ENCODE peak calls at places on chromosome 20, in eight cellular contexts. O is NCI-H774; N is WTC11; T is foreskin melanocyte; K is stimulated activated naive CD8-positive, alpha-beta T cell treated with anti-CD3 and anti-CD28 coated beads, Interleukin-15, amount 100 ng/mL, for 72 hours; V is posterior cingulate gyrus; P is GM23338; E is T-helper 1 cell. L is an unnamed sample.

GRCh38 chr20:44967207-44967807 is 995 bp downstream of the STK4 start:
- DNase-seq in N (no peak), P (no peak), K (no peak), E (peak), V (no peak), O (no peak), T (no peak), L (peak)

GRCh38 chr20:48919882-48920526 is 1.5 kb upstream of the ARFGEF2 start:
- DNase-seq in N (no peak), K (no peak), V (no peak), P (no peak), O (no peak), E (no peak), T (no peak), L (peak)

GRCh38 chr20:54680872-54681297 is 205.5 kb downstream of the DOK5 start:
- DNase-seq in N (peak), T (peak), P (peak), K (peak), O (peak), V (no peak), E (no peak), L (peak)

GRCh38 chr20:40607927-40608326 is 81.1 kb downstream of the MAFB start:
- DNase-seq in O (no peak), T (no peak), N (no peak), V (no peak), P (no peak), E (no peak), K (no peak), L (peak)

GRCh38 chr20:58359441-58359840 is 29.6 kb upstream of the VAPB start:
- DNase-seq in V (no peak), E (no peak), P (peak), O (no peak), T (no peak), N (peak), K (no peak), L (no peak)

GRCh38 chr20:5070081-5070480 is 49.7 kb downstream of the PCNA start:
- DNase-seq in V (no peak), T (no peak), N (no peak), P (no peak), E (no peak), K (no peak), O (no peak), L (peak)

GRCh38 chr20:44186674-44187053 is 324 bp downstream of the JPH2 start:
- DNase-seq in T (no peak), P (no peak), V (no peak), O (no peak), K (no peak), E (no peak), N (peak), L (no peak)

GRCh38 chr20:63241272-63241671 is 5.6 kb downstream of the BIRC7 start:
- DNase-seq in T (no peak), O (no peak), V (no peak), K (no peak), E (no peak), N (no peak), P (no peak), L (peak)

GRCh38 chr20:57040924-57041323 is 225.5 kb downstream of the BMP7 start:
- DNase-seq in T (peak), K (no peak), O (no peak), E (no peak), N (no peak), V (no peak), P (no peak), L (no peak)

GRCh38 chr20:32112862-32113261 is 3.3 kb downstream of the TM9SF4 start:
- DNase-seq in E (no peak), O (no peak), N (no peak), T (no peak), V (no peak), P (no peak), K (no peak), L (no peak)

GRCh38 chr20:63320616-63321147 is 27.7 kb downstream of the COL20A1 start:
- DNase-seq in P (no peak), K (no peak), O (no peak), E (no peak), N (no peak), T (no peak), V (peak), L (no peak)

GRCh38 chr20:8330785-8331699 is 199.0 kb downstream of the PLCB1 start:
- DNase-seq in V (no peak), K (no peak), N (no peak), P (no peak), T (peak), O (no peak), E (no peak), L (no peak)

GRCh38 chr20:57841297-57841866 is 131.6 kb upstream of the PMEPA1 start:
- DNase-seq in N (no peak), T (no peak), P (no peak), V (no peak), O (no peak), E (no peak), K (no peak), L (no peak)

GRCh38 chr20:61958773-61959172 is 106.9 kb downstream of the TAF4 start:
- DNase-seq in P (no peak), N (no peak), V (peak), E (no peak), K (no peak), O (no peak), T (no peak), L (no peak)

GRCh38 chr20:22333885-22334545 is 250.4 kb downstream of the FOXA2 start:
- DNase-seq in V (peak), E (no peak), T (peak), P (peak), K (peak), O (peak), N (peak), L (peak)

GRCh38 chr20:50121858-50122271 is 8.9 kb upstream of the UBE2V1 start:
- DNase-seq in K (no peak), V (no peak), T (no peak), P (peak), E (no peak), O (no peak), N (no peak), L (peak)

GRCh38 chr20:841568-842546 is 8.3 kb downstream of the FAM110A start:
- DNase-seq in V (no peak), E (no peak), O (no peak), K (no peak), P (peak), T (no peak), N (peak), L (peak)

GRCh38 chr20:38250607-38251006 is 9.9 kb downstream of the KIAA1755 start:
- DNase-seq in O (no peak), K (no peak), V (no peak), N (no peak), E (no peak), P (peak), T (no peak), L (no peak)

GRCh38 chr20:57613481-57613921 is 6.7 kb downstream of the ZBP1 start:
- DNase-seq in V (peak), P (no peak), O (no peak), E (no peak), N (no peak), K (no peak), T (no peak), L (no peak)

GRCh38 chr20:36792422-36792821 is 18.9 kb upstream of the DSN1 start:
- DNase-seq in N (peak), O (no peak), V (peak), K (no peak), P (peak), T (no peak), E (no peak), L (peak)

GRCh38 chr20:62170536-62170935 is 12.3 kb upstream of the MTG2 start:
- DNase-seq in O (no peak), K (no peak), T (no peak), V (no peak), N (no peak), P (no peak), E (no peak), L (no peak)

GRCh38 chr20:8156603-8157079 is 24.6 kb downstream of the PLCB1 start:
- DNase-seq in T (no peak), O (peak), P (no peak), E (no peak), V (no peak), K (no peak), N (no peak), L (peak)